ENCODE peak calls at places on chromosomes 16 and 17, in six cellular contexts. One of them, this sample, is unnamed.

GRCh38 chr16:12617401-12617819 is 186.3 kb downstream of the CPPED1 start:
- DNase-seq in neuronal stem cell: no peak
- DNase-seq in H1: no peak
- DNase-seq in IMR-90: no peak
- DNase-seq in trophoblast cell: no peak
- DNase-seq in mesenchymal stem cell: no peak
- DNase-seq in this sample: no peak

GRCh38 chr16:27083861-27084261 is 17.1 kb downstream of the C16orf82 start:
- DNase-seq in IMR-90: no peak
- DNase-seq in neuronal stem cell: peak
- DNase-seq in H1: peak
- DNase-seq in mesenchymal stem cell: no peak
- DNase-seq in trophoblast cell: no peak
- DNase-seq in this sample: peak

GRCh38 chr17:8475820-8476219 is 40.1 kb downstream of the NDEL1 start:
- DNase-seq in mesenchymal stem cell: no peak
- DNase-seq in trophoblast cell: no peak
- DNase-seq in neuronal stem cell: no peak
- DNase-seq in IMR-90: no peak
- DNase-seq in H1: no peak
- DNase-seq in this sample: no peak

GRCh38 chr16:84834403-84834772 is 14.6 kb downstream of the CRISPLD2 start:
- DNase-seq in H1: no peak
- DNase-seq in IMR-90: no peak
- DNase-seq in neuronal stem cell: no peak
- DNase-seq in mesenchymal stem cell: no peak
- DNase-seq in trophoblast cell: peak
- DNase-seq in this sample: no peak

GRCh38 chr16:65154321-65154720 is 32.5 kb upstream of the CDH11 start:
- DNase-seq in IMR-90: no peak
- DNase-seq in mesenchymal stem cell: peak
- DNase-seq in trophoblast cell: no peak
- DNase-seq in H1: no peak
- DNase-seq in neuronal stem cell: peak
- DNase-seq in this sample: peak

GRCh38 chr17:39563476-39563875 is 44.2 kb downstream of the NEUROD2 start:
- DNase-seq in trophoblast cell: no peak
- DNase-seq in neuronal stem cell: peak
- DNase-seq in IMR-90: no peak
- DNase-seq in H1: peak
- DNase-seq in mesenchymal stem cell: no peak
- DNase-seq in this sample: peak

GRCh38 chr16:86396918-86397317 is 113.4 kb upstream of the FOXF1 start:
- DNase-seq in neuronal stem cell: no peak
- DNase-seq in mesenchymal stem cell: peak
- DNase-seq in IMR-90: peak
- DNase-seq in H1: no peak
- DNase-seq in trophoblast cell: no peak
- DNase-seq in this sample: no peak

GRCh38 chr17:17757944-17758343 is 76.7 kb downstream of the RAI1 start:
- DNase-seq in trophoblast cell: no peak
- DNase-seq in neuronal stem cell: no peak
- DNase-seq in mesenchymal stem cell: no peak
- DNase-seq in IMR-90: no peak
- DNase-seq in H1: no peak
- DNase-seq in this sample: no peak

GRCh38 chr16:74871608-74872007 is 97.0 kb upstream of the FA2H start:
- DNase-seq in neuronal stem cell: no peak
- DNase-seq in H1: peak
- DNase-seq in mesenchymal stem cell: no peak
- DNase-seq in trophoblast cell: no peak
- DNase-seq in IMR-90: no peak
- DNase-seq in this sample: peak

GRCh38 chr17:80859004-80859941 is 132.4 kb upstream of the CHMP6 start:
- DNase-seq in IMR-90: peak
- DNase-seq in mesenchymal stem cell: peak
- DNase-seq in H1: no peak
- DNase-seq in trophoblast cell: no peak
- DNase-seq in neuronal stem cell: no peak
- DNase-seq in this sample: peak

GRCh38 chr16:79081292-79082066 is 519.1 kb downstream of the MAF start:
- DNase-seq in IMR-90: no peak
- DNase-seq in H1: no peak
- DNase-seq in mesenchymal stem cell: no peak
- DNase-seq in neuronal stem cell: no peak
- DNase-seq in trophoblast cell: no peak
- DNase-seq in this sample: no peak

GRCh38 chr16:50209548-50210265 is 56.6 kb downstream of the TENT4B start:
- DNase-seq in H1: no peak
- DNase-seq in trophoblast cell: no peak
- DNase-seq in neuronal stem cell: no peak
- DNase-seq in mesenchymal stem cell: no peak
- DNase-seq in IMR-90: no peak
- DNase-seq in this sample: peak

GRCh38 chr16:55809386-55809785 is 23.5 kb downstream of the CES1 start:
- DNase-seq in neuronal stem cell: no peak
- DNase-seq in trophoblast cell: no peak
- DNase-seq in IMR-90: no peak
- DNase-seq in mesenchymal stem cell: no peak
- DNase-seq in H1: peak
- DNase-seq in this sample: peak

GRCh38 chr17:81112461-81112860 is 52.8 kb upstream of the PVALEF start:
- DNase-seq in H1: no peak
- DNase-seq in neuronal stem cell: no peak
- DNase-seq in IMR-90: no peak
- DNase-seq in mesenchymal stem cell: no peak
- DNase-seq in trophoblast cell: no peak
- DNase-seq in this sample: no peak

GRCh38 chr16:89293276-89294143 is 76.0 kb downstream of the ZNF778 start:
- DNase-seq in trophoblast cell: no peak
- DNase-seq in neuronal stem cell: no peak
- DNase-seq in IMR-90: peak
- DNase-seq in H1: peak
- DNase-seq in mesenchymal stem cell: no peak
- DNase-seq in this sample: peak

GRCh38 chr17:65688307-65688706 is 126.9 kb upstream of the AXIN2 start:
- DNase-seq in IMR-90: no peak
- DNase-seq in mesenchymal stem cell: no peak
- DNase-seq in H1: no peak
- DNase-seq in trophoblast cell: no peak
- DNase-seq in neuronal stem cell: no peak
- DNase-seq in this sample: no peak

GRCh38 chr17:77394540-77395295 is 253.9 kb downstream of the SEC14L1 start:
- DNase-seq in trophoblast cell: no peak
- DNase-seq in neuronal stem cell: no peak
- DNase-seq in H1: no peak
- DNase-seq in mesenchymal stem cell: no peak
- DNase-seq in IMR-90: no peak
- DNase-seq in this sample: no peak

GRCh38 chr17:7886227-7887037 is 2.2 kb upstream of the CHD3 start:
- DNase-seq in IMR-90: peak
- DNase-seq in mesenchymal stem cell: peak
- DNase-seq in trophoblast cell: no peak
- DNase-seq in H1: peak
- DNase-seq in neuronal stem cell: peak
- DNase-seq in this sample: peak

GRCh38 chr16:27485811-27486210 is 63.9 kb downstream of the GTF3C1 start:
- DNase-seq in IMR-90: no peak
- DNase-seq in trophoblast cell: no peak
- DNase-seq in H1: no peak
- DNase-seq in mesenchymal stem cell: no peak
- DNase-seq in neuronal stem cell: no peak
- DNase-seq in this sample: no peak

GRCh38 chr17:82037113-82037888 is at the start of gene DCXR:
- DNase-seq in IMR-90: peak
- DNase-seq in mesenchymal stem cell: peak
- DNase-seq in trophoblast cell: peak
- DNase-seq in H1: peak
- DNase-seq in neuronal stem cell: peak
- DNase-seq in this sample: peak

GRCh38 chr17:4480929-4481898 is 17.5 kb upstream of the SPNS2 start:
- DNase-seq in H1: no peak
- DNase-seq in mesenchymal stem cell: no peak
- DNase-seq in IMR-90: no peak
- DNase-seq in trophoblast cell: no peak
- DNase-seq in neuronal stem cell: no peak
- DNase-seq in this sample: no peak

GRCh38 chr16:78669994-78670393 is 570.5 kb downstream of the WWOX start:
- DNase-seq in trophoblast cell: no peak
- DNase-seq in mesenchymal stem cell: no peak
- DNase-seq in neuronal stem cell: no peak
- DNase-seq in H1: no peak
- DNase-seq in IMR-90: no peak
- DNase-seq in this sample: no peak

GRCh38 chr16:28326881-28327610 is 34.7 kb downstream of the SBK1 start:
- DNase-seq in trophoblast cell: peak
- DNase-seq in H1: peak
- DNase-seq in mesenchymal stem cell: peak
- DNase-seq in neuronal stem cell: no peak
- DNase-seq in IMR-90: peak
- DNase-seq in this sample: peak

DNA sequence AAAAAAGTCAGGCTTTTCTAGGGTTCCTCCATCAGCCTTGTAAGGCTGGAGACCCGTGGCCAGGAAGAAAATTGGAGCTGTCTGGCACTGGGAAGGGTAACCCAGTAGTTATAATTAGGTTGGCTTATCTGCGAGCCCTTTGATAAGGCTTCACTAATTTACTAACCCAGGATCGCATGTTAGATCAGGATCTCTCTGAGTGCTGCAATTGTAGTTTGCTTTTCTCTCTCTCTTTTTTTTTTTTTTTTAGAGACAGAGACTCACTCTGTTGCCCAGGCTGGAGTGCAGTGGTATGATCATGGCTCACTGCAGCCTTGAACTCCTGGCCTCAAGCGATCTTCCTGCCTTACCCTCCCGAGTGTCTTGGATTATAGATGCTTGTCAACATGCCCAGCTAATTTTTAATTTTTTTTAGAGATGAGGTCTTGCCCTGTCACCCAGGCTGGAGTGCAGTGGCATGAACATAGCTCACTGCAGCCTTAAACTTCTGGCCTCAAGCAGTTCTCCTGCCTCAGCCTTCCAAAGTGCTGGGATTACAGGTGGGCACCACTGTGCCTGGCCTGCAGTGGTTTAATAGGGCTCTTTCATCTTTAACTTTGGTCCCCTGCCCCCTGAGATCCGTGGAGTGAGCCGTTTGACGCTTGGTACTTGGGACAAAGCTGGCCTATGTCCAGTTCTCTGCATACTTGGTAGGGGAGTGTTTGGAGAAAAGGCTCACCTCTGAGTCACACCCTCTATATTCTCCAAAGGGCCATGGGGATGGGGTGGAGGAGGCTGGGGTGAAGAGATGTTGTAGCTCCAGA is 17.2 kb downstream of the ABCC1 start:
- DNase-seq in mesenchymal stem cell: peak
- DNase-seq in trophoblast cell: no peak
- DNase-seq in IMR-90: peak
- DNase-seq in neuronal stem cell: no peak
- DNase-seq in H1: no peak
- DNase-seq in this sample: no peak
- H4K91ac ChIP-seq in mesenchymal stem cell: no peak
- H4K91ac ChIP-seq in trophoblast cell: no peak
- H4K91ac ChIP-seq in IMR-90: peak
- H4K91ac ChIP-seq in neuronal stem cell: no peak
- H4K91ac ChIP-seq in H1: no peak
- H4K91ac ChIP-seq in this sample: no peak

GRCh38 chr16:14307059-14307531 is 236.0 kb downstream of the MRTFB start:
- DNase-seq in trophoblast cell: no peak
- DNase-seq in mesenchymal stem cell: no peak
- DNase-seq in neuronal stem cell: no peak
- DNase-seq in IMR-90: no peak
- DNase-seq in H1: no peak
- DNase-seq in this sample: no peak
- H2AFZ ChIP-seq in trophoblast cell: no peak
- H2AFZ ChIP-seq in mesenchymal stem cell: no peak
- H2AFZ ChIP-seq in neuronal stem cell: peak
- H2AFZ ChIP-seq in IMR-90: peak
- H2AFZ ChIP-seq in H1: no peak
- H2AFZ ChIP-seq in this sample: no peak

GRCh38 chr16:52123842-52124241 is 423.1 kb downstream of the TOX3 start:
- DNase-seq in H1: no peak
- DNase-seq in mesenchymal stem cell: no peak
- DNase-seq in trophoblast cell: no peak
- DNase-seq in neuronal stem cell: no peak
- DNase-seq in IMR-90: no peak
- DNase-seq in this sample: no peak
- H4K91ac ChIP-seq in H1: no peak
- H4K91ac ChIP-seq in mesenchymal stem cell: no peak
- H4K91ac ChIP-seq in trophoblast cell: no peak
- H4K91ac ChIP-seq in neuronal stem cell: no peak
- H4K91ac ChIP-seq in IMR-90: no peak
- H4K91ac ChIP-seq in this sample: no peak

GRCh38 chr17:42561908-42562844 is at the start of gene COASY:
- DNase-seq in mesenchymal stem cell: peak
- DNase-seq in trophoblast cell: peak
- DNase-seq in H1: peak
- DNase-seq in IMR-90: peak
- DNase-seq in neuronal stem cell: peak
- DNase-seq in this sample: peak
- H2AFZ ChIP-seq in mesenchymal stem cell: peak
- H2AFZ ChIP-seq in trophoblast cell: peak
- H2AFZ ChIP-seq in H1: peak
- H2AFZ ChIP-seq in IMR-90: peak
- H2AFZ ChIP-seq in neuronal stem cell: peak
- H2AFZ ChIP-seq in this sample: no peak

GRCh38 chr17:75181608-75182318 is 996 bp downstream of the SUMO2 start:
- DNase-seq in trophoblast cell: no peak
- DNase-seq in IMR-90: no peak
- DNase-seq in H1: no peak
- DNase-seq in mesenchymal stem cell: peak
- DNase-seq in neuronal stem cell: no peak
- DNase-seq in this sample: no peak
- H4K91ac ChIP-seq in trophoblast cell: peak
- H4K91ac ChIP-seq in IMR-90: peak
- H4K91ac ChIP-seq in H1: no peak
- H4K91ac ChIP-seq in mesenchymal stem cell: peak
- H4K91ac ChIP-seq in neuronal stem cell: no peak
- H4K91ac ChIP-seq in this sample: peak

GRCh38 chr17:72053069-72053846 is 67.6 kb upstream of the SOX9 start:
- DNase-seq in trophoblast cell: no peak
- DNase-seq in H1: peak
- DNase-seq in IMR-90: no peak
- DNase-seq in neuronal stem cell: no peak
- DNase-seq in mesenchymal stem cell: no peak
- DNase-seq in this sample: peak
- H2AFZ ChIP-seq in trophoblast cell: no peak
- H2AFZ ChIP-seq in H1: no peak
- H2AFZ ChIP-seq in IMR-90: no peak
- H2AFZ ChIP-seq in neuronal stem cell: no peak
- H2AFZ ChIP-seq in mesenchymal stem cell: no peak
- H2AFZ ChIP-seq in this sample: no peak

This sample was measured in H9.